ENCODE peak calls at places on chromosome 4, in seven cellular contexts. One of them, this sample, is unnamed.

GRCh38 chr4:31107362-31107761 is 387.2 kb downstream of the PCDH7 start:
- DNase-seq in iris pigment epithelial cell: peak; percentile 19
- DNase-seq in NCI-H510A: no peak
- DNase-seq in Peyer's patch: no peak
- DNase-seq in kidney glomerular epithelial cell: no peak
- DNase-seq in nephron progenitor cell: no peak
- DNase-seq in NCI-H1092 treated with DMSO at 0.1 percent for 48 hours: no peak
- DNase-seq in this sample: no peak

GRCh38 chr4:104938624-104939023 is 208.1 kb upstream of the TET2 start:
- DNase-seq in kidney glomerular epithelial cell: no peak
- DNase-seq in nephron progenitor cell: no peak
- DNase-seq in NCI-H510A: no peak
- DNase-seq in iris pigment epithelial cell: no peak
- DNase-seq in Peyer's patch: no peak
- DNase-seq in NCI-H1092 treated with DMSO at 0.1 percent for 48 hours: no peak
- DNase-seq in this sample: no peak

GRCh38 chr4:76892001-76892400 is 5.9 kb downstream of the SOWAHB start:
- DNase-seq in kidney glomerular epithelial cell: no peak
- DNase-seq in nephron progenitor cell: no peak
- DNase-seq in NCI-H1092 treated with DMSO at 0.1 percent for 48 hours: no peak
- DNase-seq in Peyer's patch: no peak
- DNase-seq in NCI-H510A: no peak
- DNase-seq in iris pigment epithelial cell: no peak
- DNase-seq in this sample: no peak

GRCh38 chr4:152346979-152347378 is 188.9 kb downstream of the FBXW7 start:
- DNase-seq in Peyer's patch: no peak
- DNase-seq in kidney glomerular epithelial cell: no peak
- DNase-seq in NCI-H510A: no peak
- DNase-seq in NCI-H1092 treated with DMSO at 0.1 percent for 48 hours: no peak
- DNase-seq in nephron progenitor cell: no peak
- DNase-seq in iris pigment epithelial cell: no peak
- DNase-seq in this sample: no peak

GRCh38 chr4:39285111-39285795 is 80.9 kb downstream of the RFC1 start:
- DNase-seq in kidney glomerular epithelial cell: no peak
- DNase-seq in Peyer's patch: no peak
- DNase-seq in NCI-H510A: no peak
- DNase-seq in iris pigment epithelial cell: peak; percentile 11
- DNase-seq in nephron progenitor cell: no peak
- DNase-seq in NCI-H1092 treated with DMSO at 0.1 percent for 48 hours: no peak
- DNase-seq in this sample: no peak

GRCh38 chr4:69855822-69856221 is 4.1 kb downstream of the SULT1E1 start:
- DNase-seq in kidney glomerular epithelial cell: no peak
- DNase-seq in iris pigment epithelial cell: no peak
- DNase-seq in Peyer's patch: no peak
- DNase-seq in nephron progenitor cell: no peak
- DNase-seq in NCI-H510A: no peak
- DNase-seq in NCI-H1092 treated with DMSO at 0.1 percent for 48 hours: no peak
- DNase-seq in this sample: no peak

GRCh38 chr4:123825596-123826291 is 429.1 kb downstream of the SPRY1 start:
- DNase-seq in iris pigment epithelial cell: peak; percentile 92
- DNase-seq in kidney glomerular epithelial cell: no peak
- DNase-seq in NCI-H510A: no peak
- DNase-seq in NCI-H1092 treated with DMSO at 0.1 percent for 48 hours: no peak
- DNase-seq in nephron progenitor cell: no peak
- DNase-seq in Peyer's patch: no peak
- DNase-seq in this sample: no peak

GRCh38 chr4:153465583-153465921 is 608 bp upstream of the TMEM131L start:
- DNase-seq in Peyer's patch: peak; percentile 74
- DNase-seq in NCI-H1092 treated with DMSO at 0.1 percent for 48 hours: peak; percentile 55
- DNase-seq in NCI-H510A: no peak
- DNase-seq in nephron progenitor cell: peak; percentile 45
- DNase-seq in iris pigment epithelial cell: peak; percentile 65
- DNase-seq in kidney glomerular epithelial cell: peak; percentile 34
- DNase-seq in this sample: peak; percentile 57

GRCh38 chr4:114087596-114088230 is 108.3 kb upstream of the ARSJ start:
- DNase-seq in nephron progenitor cell: no peak
- DNase-seq in NCI-H510A: no peak
- DNase-seq in iris pigment epithelial cell: peak; percentile 86
- DNase-seq in Peyer's patch: no peak
- DNase-seq in kidney glomerular epithelial cell: peak; percentile 78
- DNase-seq in NCI-H1092 treated with DMSO at 0.1 percent for 48 hours: no peak
- DNase-seq in this sample: no peak

GRCh38 chr4:133493776-133494175 is 344.7 kb downstream of the PCDH10 start:
- DNase-seq in kidney glomerular epithelial cell: no peak
- DNase-seq in nephron progenitor cell: no peak
- DNase-seq in NCI-H1092 treated with DMSO at 0.1 percent for 48 hours: no peak
- DNase-seq in iris pigment epithelial cell: peak; percentile 52
- DNase-seq in NCI-H510A: no peak
- DNase-seq in Peyer's patch: no peak
- DNase-seq in this sample: no peak